ENCODE peak calls at places on chromosome 1, in four cellular contexts. V, Y, D and H are unnamed samples.

GRCh38 chr1:38758824-38759223 is 100.7 kb downstream of the RRAGC start:
- DNase-seq in Y (no peak), D (no peak), V (no peak), H (no peak)

GRCh38 chr1:5983361-5984103 is 8.7 kb downstream of the NPHP4 start:
- DNase-seq in V (no peak), D (peak), Y (no peak), H (no peak)

GRCh38 chr1:115239148-115239820 is 98.8 kb downstream of the NGF start:
- DNase-seq in Y (no peak), D (peak), V (no peak), H (no peak)

GRCh38 chr1:10943991-10944730 is 68.3 kb upstream of the TARDBP start:
- DNase-seq in Y (no peak), D (peak), V (peak), H (no peak)

GRCh38 chr1:7388488-7389185 is 382.5 kb upstream of the VAMP3 start:
- DNase-seq in Y (no peak), V (no peak), D (peak), H (no peak)

GRCh38 chr1:183911285-183911684 is 106.4 kb downstream of the RGL1 start:
- DNase-seq in D (no peak), Y (no peak), V (no peak), H (no peak)

GRCh38 chr1:235088907-235089306 is 39.7 kb downstream of the TOMM20 start:
- DNase-seq in V (no peak), Y (no peak), D (no peak), H (no peak)

GRCh38 chr1:206717237-206717989 is 32.7 kb downstream of the MAPKAPK2 start:
- DNase-seq in D (no peak), V (no peak), Y (no peak), H (no peak)

GRCh38 chr1:93079685-93080141 is 630 bp downstream of the MTF2 start:
- DNase-seq in V (peak), Y (no peak), D (no peak), H (no peak)

GRCh38 chr1:86448670-86449069 is 20.1 kb upstream of the CLCA1 start:
- DNase-seq in V (no peak), Y (no peak), D (peak), H (no peak)

GRCh38 chr1:166814611-166815010 is 24.7 kb upstream of the POGK start:
- DNase-seq in Y (no peak), V (no peak), D (no peak), H (no peak)

GRCh38 chr1:100463809-100464424 is 74.0 kb upstream of the GPR88 start:
- DNase-seq in D (peak), V (peak), Y (no peak), H (no peak)

GRCh38 chr1:65467536-65467935 is 47.1 kb downstream of the LEPR start:
- DNase-seq in D (no peak), Y (no peak), V (peak), H (no peak)

GRCh38 chr1:156154317-156154749 is 948 bp downstream of the SEMA4A start:
- DNase-seq in V (no peak), D (no peak), Y (no peak), H (no peak)

GRCh38 chr1:9110669-9111356 is 18.1 kb downstream of the GPR157 start:
- DNase-seq in Y (peak), D (peak), V (peak), H (no peak)

GRCh38 chr1:216580538-216581057 is 142.6 kb downstream of the ESRRG start:
- DNase-seq in D (no peak), Y (no peak), V (no peak), H (no peak)

GRCh38 chr1:12230549-12231275 is 882 bp downstream of the VPS13D start:
- DNase-seq in D (no peak), V (no peak), Y (no peak), H (no peak)

GRCh38 chr1:65269612-65270011 is 39.7 kb upstream of the DNAJC6 start:
- DNase-seq in D (no peak), V (no peak), Y (no peak), H (no peak)

GRCh38 chr1:27807385-27807784 is 23.2 kb upstream of the PPP1R8 start:
- DNase-seq in D (no peak), Y (no peak), V (no peak), H (no peak)

GRCh38 chr1:6093061-6093460 is 47.4 kb downstream of the KCNAB2 start:
- DNase-seq in Y (no peak), V (no peak), D (no peak), H (no peak)

GRCh38 chr1:53476579-53476978 is 17.4 kb downstream of the DMRTB1 start:
- DNase-seq in V (no peak), D (no peak), Y (no peak), H (no peak)

GRCh38 chr1:222788328-222789156 is 26.3 kb upstream of the DISP1 start:
- DNase-seq in Y (no peak), D (peak), V (no peak), H (no peak)

GRCh38 chr1:214380986-214381695 is 100.2 kb downstream of the SMYD2 start:
- DNase-seq in V (no peak), D (no peak), Y (no peak), H (no peak)

GRCh38 chr1:21511579-21512522 is 2.6 kb downstream of the ALPL start:
- DNase-seq in D (peak), V (no peak), Y (no peak), H (no peak)

GRCh38 chr1:21939650-21940374 is 2.7 kb upstream of the HSPG2 start:
- DNase-seq in V (no peak), D (peak), Y (peak), H (peak)

GRCh38 chr1:238141295-238141694 is 250.6 kb upstream of the ZP4 start:
- DNase-seq in V (no peak), Y (no peak), D (no peak), H (no peak)

GRCh38 chr1:8889103-8889846 is 10.8 kb upstream of the ENO1 start:
- DNase-seq in Y (no peak), D (peak), V (no peak), H (no peak)

GRCh38 chr1:202571719-202572339 is 138.4 kb downstream of the SYT2 start:
- DNase-seq in D (peak), V (peak), Y (no peak), H (no peak)

GRCh38 chr1:153617677-153618076 is 1.6 kb upstream of the S100A14 start:
- DNase-seq in Y (no peak), D (peak), V (peak), H (peak)

GRCh38 chr1:44631333-44631646 is 43.0 kb downstream of the TMEM53 start:
- DNase-seq in V (no peak), Y (no peak), D (no peak), H (no peak)

GRCh38 chr1:243738020-243738419 is 112.0 kb downstream of the AKT3 start:
- DNase-seq in Y (no peak), V (no peak), D (no peak), H (no peak)

GRCh38 chr1:199084293-199084692 is 445.5 kb downstream of the PTPRC start:
- DNase-seq in Y (no peak), D (peak), V (no peak), H (no peak)

GRCh38 chr1:107877092-107877491 is 87.9 kb downstream of the VAV3 start:
- DNase-seq in D (peak), Y (no peak), V (no peak), H (no peak)